ENCODE peak calls at places on chromosomes 6 and 20, in four cellular contexts. D, L, A and I are unnamed samples.

GRCh38 chr20:3798908-3799248 is 2.8 kb downstream of the CDC25B start:
- DNase-seq in D (no peak), L (no peak), A (no peak), I (no peak)

GRCh38 chr20:50695144-50695872 is 4.0 kb upstream of the RIPOR3 start:
- DNase-seq in D (no peak), L (no peak), A (peak), I (no peak)

GRCh38 chr6:55902796-55903195 is 27.4 kb upstream of the BMP5 start:
- DNase-seq in D (no peak), L (no peak), A (no peak), I (no peak)

GRCh38 chr20:58583141-58583540 is 67.9 kb upstream of the APCDD1L start:
- DNase-seq in D (no peak), L (no peak), A (no peak), I (no peak)

GRCh38 chr6:161369339-161369738 is 95.5 kb upstream of the AGPAT4 start:
- DNase-seq in D (no peak), L (no peak), A (peak), I (peak)

GRCh38 chr6:107991939-107992560 is 34.0 kb upstream of the SEC63 start:
- DNase-seq in D (no peak), L (no peak), A (no peak), I (no peak)

GRCh38 chr6:46653439-46653942 is 716 bp downstream of the SLC25A27 start:
- DNase-seq in D (no peak), L (no peak), A (no peak), I (no peak)

GRCh38 chr20:10857362-10858070 is 183.7 kb upstream of the JAG1 start:
- DNase-seq in D (no peak), L (no peak), A (peak), I (peak)

GRCh38 chr6:20056350-20056992 is 155.8 kb downstream of the MBOAT1 start:
- DNase-seq in D (peak), L (no peak), A (no peak), I (peak)

GRCh38 chr6:160487116-160487515 is 138.9 kb downstream of the SLC22A3 start:
- DNase-seq in D (no peak), L (no peak), A (no peak), I (no peak)

GRCh38 chr6:31723245-31723979 is at the start of gene MPIG6B:
- DNase-seq in D (no peak), L (no peak), A (no peak), I (peak)

GRCh38 chr20:18224968-18225568 is 63.3 kb upstream of the ZNF133 start:
- DNase-seq in D (no peak), L (peak), A (peak), I (no peak)

DNA sequence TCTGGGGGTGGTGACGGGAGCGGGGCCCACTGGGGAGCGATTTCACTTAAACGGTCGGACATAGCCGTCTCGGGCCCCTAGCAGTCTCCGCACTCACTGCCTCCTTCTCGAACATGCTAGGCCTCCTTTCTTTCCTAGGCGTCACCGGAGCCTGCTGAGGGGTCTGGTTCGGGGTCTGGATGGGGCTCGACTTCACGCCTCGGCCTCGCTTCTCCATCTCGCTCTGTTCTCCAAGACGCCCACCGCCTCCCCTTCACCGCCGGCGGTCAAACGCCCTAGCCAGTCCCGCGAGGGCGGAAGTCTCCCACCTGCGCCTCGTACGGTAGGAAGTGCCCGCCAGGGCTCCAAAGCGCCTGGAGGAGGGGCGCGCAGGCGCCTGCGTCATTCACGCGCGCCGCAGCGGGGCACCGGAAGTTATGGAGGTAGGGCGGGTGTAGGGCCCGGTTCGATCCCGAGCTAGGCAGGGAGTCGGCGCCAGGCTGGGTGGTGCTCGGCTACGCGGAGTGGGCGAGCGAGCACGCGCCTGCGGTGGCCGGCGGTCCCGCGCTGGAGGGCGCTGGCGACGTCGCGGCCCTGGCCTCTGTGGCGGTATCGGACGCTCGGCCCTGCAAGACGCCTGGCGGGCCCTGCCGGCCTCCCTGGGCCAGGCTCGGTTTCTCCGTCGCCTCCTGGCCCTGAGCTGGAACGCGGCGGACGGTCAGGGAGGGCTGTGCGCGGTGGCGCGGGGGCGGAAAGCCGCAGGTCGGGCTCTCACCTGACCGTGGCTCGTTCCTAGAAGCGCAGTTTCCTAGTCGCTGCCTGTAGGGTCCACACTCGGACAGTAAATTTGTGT is at the start of the genes DYNLT2 and ERMARD:
- DNase-seq in D (peak), L (peak), A (peak), I (peak)
- TF ChIP-seq POLR2A in D (peak), L (no peak), A (no peak), I (peak)

DNA sequence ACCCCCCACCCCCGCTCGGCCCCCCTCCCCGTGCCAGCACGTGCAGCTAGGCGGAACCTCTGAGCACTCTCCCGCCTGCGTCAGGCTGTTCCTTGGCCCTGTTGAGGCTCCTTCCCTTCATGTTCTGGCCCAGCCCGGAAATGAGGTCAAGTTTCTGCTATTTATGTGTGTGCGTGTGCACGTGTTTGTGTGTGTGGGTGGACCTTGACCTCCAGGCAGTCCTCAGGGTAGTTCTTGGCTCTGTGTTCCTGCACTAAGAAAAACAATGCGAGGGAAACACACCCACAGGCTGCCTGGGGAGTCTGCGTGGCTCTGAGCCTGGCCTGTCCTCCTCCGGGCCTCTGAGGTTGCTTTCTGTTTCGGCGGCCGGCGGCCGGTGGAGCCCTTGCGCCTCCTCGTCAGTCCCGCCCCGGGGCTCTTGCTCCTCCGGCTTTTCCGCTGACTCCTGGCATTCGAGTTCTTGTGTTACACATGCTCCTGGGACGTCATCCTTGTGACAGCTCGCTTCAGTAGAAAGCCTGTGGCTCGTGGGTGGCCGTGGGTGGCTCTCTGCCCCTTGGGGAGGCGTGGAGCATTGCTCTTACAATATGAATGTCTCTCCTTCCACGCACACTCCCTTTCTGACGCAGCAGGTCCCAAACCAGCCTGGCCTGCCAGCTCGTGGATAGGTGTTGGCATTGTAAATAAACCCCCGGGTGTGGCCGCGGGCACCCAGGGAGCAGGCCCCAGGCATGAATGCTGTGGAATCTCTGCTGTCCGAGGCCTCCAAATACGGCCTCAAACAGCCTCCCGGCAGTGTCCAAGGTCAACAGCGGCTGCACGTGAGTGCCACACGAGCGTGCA is 10.0 kb downstream of the SLCO4A1 start:
- DNase-seq in D (peak), L (peak), A (peak), I (no peak)
- TF ChIP-seq POLR2A in D (peak), L (no peak), A (no peak), I (no peak)

DNA sequence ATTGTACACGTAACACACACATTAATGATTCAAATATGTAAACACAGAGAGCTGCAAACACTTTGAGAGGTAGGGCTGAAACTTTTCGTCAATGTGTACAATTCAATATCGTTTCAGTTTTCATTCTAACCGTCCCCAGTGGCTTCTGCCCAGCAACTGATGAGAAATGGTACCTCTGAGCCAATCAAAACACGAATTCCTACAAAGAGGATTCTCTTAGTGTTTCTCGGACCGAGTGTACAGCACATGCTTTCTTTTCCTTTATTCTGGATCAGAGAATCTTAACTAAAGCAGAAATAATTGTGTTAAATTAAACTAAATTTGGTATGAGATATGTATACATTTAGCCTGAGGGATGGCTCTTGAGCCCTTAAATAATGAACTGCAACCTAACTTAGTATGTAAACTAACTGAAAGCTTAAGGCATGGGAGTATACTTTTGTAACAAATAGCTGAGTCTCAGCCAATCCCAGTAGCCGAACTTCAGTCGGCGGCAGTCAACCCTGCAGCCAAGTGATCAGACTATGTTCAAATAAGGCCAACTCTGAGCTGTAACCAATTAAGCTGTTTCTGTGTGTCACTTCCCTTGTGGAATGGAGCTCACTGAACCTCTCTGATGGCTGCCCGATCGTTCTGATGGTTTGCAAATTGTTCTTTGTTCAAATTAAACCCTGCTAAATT is 16.1 kb downstream of the BTN2A1 start:
- DNase-seq in D (peak), L (peak), A (peak), I (peak)
- TF ChIP-seq POLR2A in D (peak), L (no peak), A (no peak), I (peak)

GRCh38 chr6:35719407-35719829 is 17.4 kb upstream of the ARMC12 start:
- DNase-seq in D (no peak), L (no peak), A (no peak), I (no peak)
- TF ChIP-seq POLR2A in D (no peak), L (no peak), A (no peak), I (no peak)

GRCh38 chr6:156777866-156778614 is 862 bp downstream of the ARID1B start:
- DNase-seq in D (no peak), L (peak), A (peak), I (peak)

GRCh38 chr6:156780117-156780641 is 3.0 kb downstream of the ARID1B start:
- DNase-seq in D (peak), L (peak), A (peak), I (peak)

GRCh38 chr6:156778615-156779205 is 1.5 kb downstream of the ARID1B start:
- DNase-seq in D (no peak), L (peak), A (peak), I (peak)

GRCh38 chr6:156780962-156781705 is 4.0 kb downstream of the ARID1B start:
- DNase-seq in D (no peak), L (no peak), A (no peak), I (no peak)

GRCh38 chr6:156779206-156780116 is 2.3 kb downstream of the ARID1B start:
- DNase-seq in D (no peak), L (peak), A (peak), I (peak)
- TF ChIP-seq POLR2A in D (peak), L (no peak), A (no peak), I (no peak)

DNA sequence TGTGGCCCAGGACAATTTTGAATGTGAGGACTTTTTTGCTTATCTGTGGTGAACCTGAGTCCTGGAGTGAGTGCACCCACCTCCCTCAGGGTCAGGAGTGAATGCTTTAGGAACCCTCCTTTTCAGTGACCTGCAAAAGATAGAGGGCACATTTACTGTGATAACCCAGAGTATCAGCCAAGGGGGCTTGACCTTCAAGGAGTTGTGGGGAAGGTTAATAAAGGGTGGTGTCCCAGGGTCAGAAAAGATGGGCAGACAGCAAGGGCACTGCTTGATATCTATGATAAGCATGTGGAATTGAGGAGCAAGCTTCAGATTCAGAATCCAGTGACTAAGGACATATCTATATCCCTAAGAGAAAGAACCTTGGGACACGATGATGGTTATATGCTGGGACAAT is 4.5 kb downstream of the HLA-A start:
- DNase-seq in D (no peak), L (no peak), A (no peak), I (no peak)
- TF ChIP-seq POLR2A in D (no peak), L (no peak), A (no peak), I (no peak)

GRCh38 chr6:130364224-130364780 is 1.5 kb upstream of the TMEM200A start:
- DNase-seq in D (no peak), L (no peak), A (no peak), I (no peak)

GRCh38 chr6:130362128-130362527 is 3.7 kb upstream of the TMEM200A start:
- DNase-seq in D (no peak), L (no peak), A (no peak), I (peak)

GRCh38 chr6:130366011-130366963 is at the start of gene TMEM200A:
- DNase-seq in D (no peak), L (peak), A (peak), I (no peak)

GRCh38 chr6:130367767-130368166 is 1.9 kb downstream of the TMEM200A start:
- DNase-seq in D (no peak), L (no peak), A (no peak), I (no peak)

GRCh38 chr6:130365166-130366010 is 429 bp upstream of the TMEM200A start:
- DNase-seq in D (no peak), L (peak), A (peak), I (no peak)
- TF ChIP-seq POLR2A in D (no peak), L (no peak), A (no peak), I (no peak)

DNA sequence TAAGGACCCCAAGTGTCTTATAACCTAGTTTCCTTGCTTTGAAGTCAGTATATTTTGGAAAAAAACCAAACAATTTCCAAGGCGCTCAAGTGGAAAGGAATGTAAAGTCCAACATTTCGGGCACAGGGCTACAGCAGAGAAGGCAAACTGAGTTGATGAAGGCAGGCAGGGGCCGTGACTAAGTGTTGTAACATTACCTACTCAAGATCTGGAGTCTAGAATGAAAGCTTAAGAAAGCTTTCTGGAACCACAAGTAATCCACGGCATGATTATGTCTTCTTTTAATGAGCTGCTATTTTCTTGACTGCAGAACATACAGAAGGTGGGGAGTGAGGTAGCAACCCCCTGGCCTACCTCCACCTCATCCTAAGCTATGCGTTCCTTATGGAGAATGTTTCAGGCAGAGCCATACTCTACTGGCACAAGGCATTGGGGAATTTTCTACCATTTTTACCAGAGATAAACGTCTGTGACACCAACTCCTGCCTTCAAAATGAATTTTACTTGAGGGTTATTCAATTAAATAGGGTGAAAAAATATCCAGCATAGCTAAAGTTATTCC is 4.3 kb downstream of the PPP1R10 start:
- DNase-seq in D (no peak), L (no peak), A (no peak), I (no peak)
- TF ChIP-seq POLR2A in D (peak), L (no peak), A (no peak), I (no peak)

DNA sequence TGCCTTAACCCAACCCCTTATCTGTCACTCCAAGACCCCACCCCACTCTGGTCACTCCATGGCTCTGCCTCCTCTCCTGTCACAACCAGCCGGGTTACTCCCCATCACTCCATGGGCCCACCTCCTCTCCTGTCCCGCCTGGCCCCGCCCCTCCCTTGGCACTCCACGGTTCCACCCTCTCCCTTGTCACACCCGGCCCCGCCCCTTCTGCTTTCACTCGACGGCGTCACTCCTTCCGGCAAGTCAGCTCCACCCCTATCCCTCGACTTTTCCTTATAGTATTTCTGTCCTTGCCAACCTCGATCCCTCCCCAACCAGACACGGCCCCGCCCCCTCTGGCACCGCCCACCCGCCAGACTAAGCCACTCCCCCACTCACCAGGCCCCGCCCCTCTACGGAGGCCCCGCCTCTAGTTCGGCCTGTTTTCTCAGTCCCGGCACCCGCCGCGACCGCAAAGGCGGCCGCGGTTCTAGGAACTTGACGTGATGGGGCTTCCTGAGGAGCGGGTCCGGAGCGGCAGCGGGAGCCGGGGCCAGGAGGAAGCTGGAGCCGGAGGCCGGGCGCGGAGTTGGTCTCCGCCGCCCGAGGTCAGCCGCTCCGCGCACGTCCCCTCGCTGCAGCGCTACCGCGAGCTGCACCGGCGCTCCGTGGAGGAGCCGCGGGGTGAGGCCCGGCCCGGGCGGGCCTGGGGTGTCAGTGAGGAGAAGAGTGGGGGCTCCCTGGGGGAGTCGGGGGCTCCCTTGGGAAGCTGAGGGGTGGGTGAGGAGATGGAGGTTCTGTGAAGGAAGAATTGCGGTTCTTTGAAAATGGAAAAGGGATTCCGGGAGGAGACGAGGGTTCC is at the start of gene ACSS2:
- DNase-seq in D (peak), L (peak), A (peak), I (peak)
- TF ChIP-seq POLR2A in D (peak), L (no peak), A (no peak), I (peak)

GRCh38 chr20:61572789-61573188 is 320.7 kb downstream of the CDH4 start:
- DNase-seq in D (no peak), L (no peak), A (no peak), I (no peak)

GRCh38 chr20:61572312-61572711 is 320.3 kb downstream of the CDH4 start:
- DNase-seq in D (no peak), L (no peak), A (no peak), I (no peak)

GRCh38 chr20:61570796-61571195 is 318.7 kb downstream of the CDH4 start:
- DNase-seq in D (no peak), L (no peak), A (no peak), I (no peak)

GRCh38 chr20:61569836-61570235 is 317.8 kb downstream of the CDH4 start:
- DNase-seq in D (no peak), L (no peak), A (no peak), I (no peak)

DNA sequence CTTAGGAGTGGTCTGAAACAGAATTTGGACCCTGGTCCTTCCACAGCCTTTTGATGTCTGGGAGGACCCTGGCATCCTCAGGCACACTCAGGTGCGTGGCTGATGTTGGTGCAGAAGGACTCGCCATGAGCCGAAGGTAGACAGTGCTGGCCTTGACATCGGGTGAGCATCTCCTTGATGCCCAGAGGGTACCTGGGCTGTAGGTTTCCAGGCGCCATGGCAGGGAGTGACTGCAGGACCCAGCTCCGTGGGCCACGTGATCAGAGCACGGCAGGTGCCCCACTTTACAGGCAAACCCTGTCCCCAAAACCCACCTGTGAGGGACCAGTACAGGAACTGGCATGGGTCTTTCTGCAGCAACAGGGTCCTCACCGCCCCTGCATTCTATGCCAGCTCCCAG is 319.2 kb downstream of the CDH4 start:
- DNase-seq in D (no peak), L (no peak), A (no peak), I (no peak)
- TF ChIP-seq POLR2A in D (no peak), L (no peak), A (no peak), I (no peak)